ENCODE peak calls at places on chromosomes 5 and 9, in seven cellular contexts. G, S, C, I, K, P and H are unnamed samples.
A peak's percentile ranks its signal among the peaks of the same experiment; 100 is the strongest.

GRCh38 chr5:43172779-43173178 is 19.2 kb upstream of the NIM1K start:
- DNase-seq in G (no peak), S (no peak), C (no peak), I (no peak), K (no peak), P (no peak), H (no peak)

GRCh38 chr5:42812620-42813019 is 928 bp upstream of the SELENOP start:
- DNase-seq in G (no peak), S (no peak), C (no peak), I (no peak), K (no peak), P (no peak), H (no peak)

GRCh38 chr5:154087260-154087659 is 48.5 kb downstream of the MFAP3 start:
- DNase-seq in G (no peak), S (peak; percentile 70), C (no peak), I (no peak), K (no peak), P (no peak), H (no peak)

GRCh38 chr5:150245111-150245789 is 44.3 kb downstream of the CAMK2A start:
- DNase-seq in G (peak; percentile 50), S (peak; percentile 71), C (no peak), I (peak; percentile 68), K (no peak), P (no peak), H (no peak)

GRCh38 chr5:126384985-126385384 is 38.2 kb upstream of the GRAMD2B start:
- DNase-seq in G (no peak), S (peak; percentile 71), C (no peak), I (no peak), K (peak; percentile 82), P (no peak), H (no peak)

GRCh38 chr5:77282337-77283027 is 72.0 kb downstream of the PDE8B start:
- DNase-seq in G (peak; percentile 52), S (no peak), C (no peak), I (peak; percentile 33), K (peak; percentile 96), P (no peak), H (no peak)

GRCh38 chr9:94554439-94555331 is at the start of gene PCAT7:
- DNase-seq in G (peak; percentile 88), S (peak; percentile 81), C (peak; percentile 52), I (peak; percentile 22), K (peak; percentile 11), P (no peak), H (no peak)

GRCh38 chr9:129626944-129627297 is 958 bp downstream of the NTMT1 start:
- DNase-seq in G (no peak), S (peak; percentile 57), C (no peak), I (no peak), K (peak; percentile 81), P (no peak), H (no peak)

GRCh38 chr9:98778711-98779530 is 17.4 kb downstream of the ANKS6 start:
- DNase-seq in G (no peak), S (no peak), C (no peak), I (no peak), K (no peak), P (no peak), H (no peak)

GRCh38 chr5:149301744-149302380 is 30.2 kb downstream of the AFAP1L1 start:
- DNase-seq in G (no peak), S (no peak), C (no peak), I (no peak), K (peak; percentile 93), P (no peak), H (no peak)

GRCh38 chr9:101951598-101951997 is 213.2 kb upstream of the GRIN3A start:
- DNase-seq in G (no peak), S (no peak), C (no peak), I (no peak), K (no peak), P (no peak), H (no peak)

GRCh38 chr9:79581388-79581787 is 9.6 kb downstream of the TLE4 start:
- DNase-seq in G (no peak), S (no peak), C (no peak), I (no peak), K (peak; percentile 34), P (no peak), H (no peak)